ENCODE peak calls at places on chromosomes 2 and 18, in ten cellular contexts. F, B, J, Q, W, G, R, X, C and N are unnamed samples.

GRCh38 chr2:208315081-208315788 is 49.2 kb downstream of the PIKFYVE start:
- DNase-seq in Q (no peak), C (no peak), G (no peak), F (no peak), B (peak), W (no peak), J (no peak), R (no peak), X (no peak), N (no peak)

GRCh38 chr2:220134756-220135534 is 507.5 kb downstream of the SLC4A3 start:
- DNase-seq in F (no peak), Q (no peak), R (no peak), W (no peak), X (no peak), J (no peak), G (no peak), B (peak), C (no peak), N (no peak)

GRCh38 chr18:59052965-59053960 is 86.4 kb upstream of the SEC11C start:
- DNase-seq in R (no peak), B (peak), W (no peak), C (no peak), F (no peak), Q (no peak), G (no peak), J (no peak), X (no peak), N (no peak)

GRCh38 chr2:165697727-165698620 is 96.1 kb downstream of the GALNT3 start:
- DNase-seq in J (no peak), W (no peak), Q (no peak), F (no peak), X (peak), C (no peak), G (no peak), R (no peak), B (no peak), N (no peak)

GRCh38 chr2:3432693-3433338 is 53.3 kb downstream of the TRAPPC12 start:
- DNase-seq in Q (no peak), C (no peak), G (no peak), X (no peak), J (no peak), W (no peak), F (no peak), B (no peak), R (no peak), N (no peak)

GRCh38 chr2:43484323-43484930 is 111.4 kb downstream of the THADA start:
- DNase-seq in R (peak), X (peak), F (peak), G (no peak), J (no peak), Q (peak), B (peak), C (peak), W (peak), N (peak)

GRCh38 chr2:138428710-138429440 is 72.7 kb upstream of the SPOPL start:
- DNase-seq in Q (no peak), B (no peak), X (peak), C (no peak), G (no peak), R (no peak), F (no peak), J (no peak), W (no peak), N (no peak)

GRCh38 chr2:112634874-112635157 is 10.9 kb upstream of the SLC20A1 start:
- DNase-seq in C (no peak), G (no peak), F (no peak), B (no peak), Q (no peak), W (no peak), R (no peak), J (no peak), X (no peak), N (no peak)

GRCh38 chr2:6215053-6215452 is 522.9 kb downstream of the SOX11 start:
- DNase-seq in W (no peak), Q (no peak), B (no peak), X (no peak), R (no peak), C (no peak), G (no peak), F (no peak), J (no peak), N (no peak)

GRCh38 chr18:65990174-65990690 is 239.4 kb downstream of the CDH7 start:
- DNase-seq in W (no peak), G (no peak), X (peak), J (no peak), R (no peak), F (no peak), C (no peak), Q (no peak), B (no peak), N (no peak)

GRCh38 chr2:10267036-10267435 is 35.7 kb upstream of the HPCAL1 start:
- DNase-seq in G (no peak), X (no peak), F (no peak), B (no peak), C (no peak), Q (no peak), R (no peak), W (no peak), J (no peak), N (no peak)

GRCh38 chr2:63888490-63889402 is 47.0 kb downstream of the UGP2 start:
- DNase-seq in R (peak), C (peak), W (peak), G (peak), J (peak), X (peak), F (peak), Q (peak), B (peak), N (peak)